ENCODE peak calls at places on chromosome 21, in six cellular contexts. One of them, this sample, is unnamed. For H3K36me3, the result is how much of the 10 kb centered on the place peaks cover.

GRCh38 chr21:35189077-35189863 is 140.2 kb upstream of the RUNX1 start:
- DNase-seq in breast epithelium: no peak
- DNase-seq in Peyer's patch: no peak
- DNase-seq in MM.1S: no peak
- DNase-seq in left ventricle myocardium inferior: no peak
- DNase-seq in IMR-90: peak
- DNase-seq in this sample: no peak

GRCh38 chr21:14947613-14948160 is 117.1 kb downstream of the NRIP1 start:
- DNase-seq in breast epithelium: no peak
- DNase-seq in Peyer's patch: no peak
- DNase-seq in left ventricle myocardium inferior: no peak
- DNase-seq in IMR-90: no peak
- DNase-seq in MM.1S: no peak
- DNase-seq in this sample: no peak

GRCh38 chr21:36985761-36986594 is 19.5 kb upstream of the HLCS start:
- DNase-seq in MM.1S: no peak
- DNase-seq in left ventricle myocardium inferior: no peak
- DNase-seq in IMR-90: no peak
- DNase-seq in Peyer's patch: no peak
- DNase-seq in breast epithelium: no peak
- DNase-seq in this sample: no peak

GRCh38 chr21:15242906-15243305 is 178.1 kb upstream of the NRIP1 start:
- DNase-seq in breast epithelium: no peak
- DNase-seq in MM.1S: no peak
- DNase-seq in Peyer's patch: no peak
- DNase-seq in IMR-90: no peak
- DNase-seq in left ventricle myocardium inferior: no peak
- DNase-seq in this sample: no peak

GRCh38 chr21:16116798-16117197 is 387.0 kb downstream of the USP25 start:
- DNase-seq in breast epithelium: no peak
- DNase-seq in MM.1S: no peak
- DNase-seq in IMR-90: peak
- DNase-seq in Peyer's patch: no peak
- DNase-seq in left ventricle myocardium inferior: no peak
- DNase-seq in this sample: no peak

GRCh38 chr21:36079010-36079649 is 9.3 kb downstream of the CBR1 start:
- DNase-seq in breast epithelium: no peak
- DNase-seq in IMR-90: no peak
- DNase-seq in Peyer's patch: peak
- DNase-seq in MM.1S: peak
- DNase-seq in left ventricle myocardium inferior: no peak
- DNase-seq in this sample: no peak

GRCh38 chr21:41168391-41169257 is 664 bp downstream of the BACE2 start:
- DNase-seq in breast epithelium: peak
- DNase-seq in Peyer's patch: peak
- DNase-seq in MM.1S: peak
- DNase-seq in IMR-90: peak
- DNase-seq in left ventricle myocardium inferior: peak
- DNase-seq in this sample: peak

GRCh38 chr21:37631319-37632117 is 264.9 kb downstream of the DYRK1A start:
- DNase-seq in IMR-90: no peak
- DNase-seq in MM.1S: peak
- DNase-seq in left ventricle myocardium inferior: no peak
- DNase-seq in breast epithelium: peak
- DNase-seq in Peyer's patch: no peak
- DNase-seq in this sample: no peak

GRCh38 chr21:42684109-42684916 is 30.9 kb downstream of the PDE9A start:
- DNase-seq in left ventricle myocardium inferior: no peak
- DNase-seq in IMR-90: no peak
- DNase-seq in Peyer's patch: no peak
- DNase-seq in breast epithelium: no peak
- DNase-seq in MM.1S: no peak
- DNase-seq in this sample: no peak

GRCh38 chr21:42525228-42525604 is 11.6 kb downstream of the SLC37A1 start:
- DNase-seq in IMR-90: peak
- DNase-seq in MM.1S: peak
- DNase-seq in left ventricle myocardium inferior: no peak
- DNase-seq in breast epithelium: no peak
- DNase-seq in Peyer's patch: no peak
- DNase-seq in this sample: no peak

GRCh38 chr21:16279658-16280581 is 550.1 kb downstream of the USP25 start:
- DNase-seq in breast epithelium: no peak
- DNase-seq in left ventricle myocardium inferior: peak
- DNase-seq in IMR-90: peak
- DNase-seq in MM.1S: no peak
- DNase-seq in Peyer's patch: no peak
- DNase-seq in this sample: no peak

GRCh38 chr21:15992171-15992570 is 262.4 kb downstream of the USP25 start:
- DNase-seq in IMR-90: peak
- DNase-seq in breast epithelium: no peak
- DNase-seq in left ventricle myocardium inferior: no peak
- DNase-seq in MM.1S: no peak
- DNase-seq in Peyer's patch: no peak
- DNase-seq in this sample: no peak

GRCh38 chr21:44086636-44087425 is 20.4 kb upstream of the PWP2 start:
- DNase-seq in IMR-90: no peak
- DNase-seq in Peyer's patch: no peak
- DNase-seq in MM.1S: no peak
- DNase-seq in left ventricle myocardium inferior: no peak
- DNase-seq in breast epithelium: no peak
- DNase-seq in this sample: no peak

GRCh38 chr21:15682977-15683376 is 46.8 kb upstream of the USP25 start:
- DNase-seq in IMR-90: peak
- DNase-seq in Peyer's patch: no peak
- DNase-seq in left ventricle myocardium inferior: no peak
- DNase-seq in MM.1S: no peak
- DNase-seq in breast epithelium: no peak
- DNase-seq in this sample: no peak

GRCh38 chr21:17610862-17611261 is 1.8 kb downstream of the BTG3 start:
- DNase-seq in IMR-90: peak
- DNase-seq in left ventricle myocardium inferior: no peak
- DNase-seq in breast epithelium: no peak
- DNase-seq in Peyer's patch: no peak
- DNase-seq in MM.1S: no peak
- DNase-seq in this sample: no peak

GRCh38 chr21:16873581-16873980 is 639.3 kb upstream of the CXADR start:
- DNase-seq in IMR-90: no peak
- DNase-seq in left ventricle myocardium inferior: no peak
- DNase-seq in Peyer's patch: no peak
- DNase-seq in breast epithelium: no peak
- DNase-seq in MM.1S: no peak
- DNase-seq in this sample: no peak

GRCh38 chr21:15850645-15851044 is 120.9 kb downstream of the USP25 start:
- DNase-seq in breast epithelium: no peak
- DNase-seq in MM.1S: no peak
- DNase-seq in IMR-90: peak
- DNase-seq in Peyer's patch: no peak
- DNase-seq in left ventricle myocardium inferior: no peak
- DNase-seq in this sample: no peak

GRCh38 chr21:42400525-42400924 is 3.2 kb upstream of the UBASH3A start:
- DNase-seq in breast epithelium: no peak
- DNase-seq in left ventricle myocardium inferior: no peak
- DNase-seq in IMR-90: peak
- DNase-seq in Peyer's patch: no peak
- DNase-seq in MM.1S: no peak
- DNase-seq in this sample: no peak

GRCh38 chr21:23960769-23961168 is 1646.5 kb downstream of the MRPL39 start:
- DNase-seq in left ventricle myocardium inferior: no peak
- DNase-seq in Peyer's patch: no peak
- DNase-seq in breast epithelium: no peak
- DNase-seq in IMR-90: no peak
- DNase-seq in MM.1S: no peak
- DNase-seq in this sample: no peak

GRCh38 chr21:31299291-31300147 is 44.5 kb downstream of the TIAM1 start:
- DNase-seq in breast epithelium: no peak
- DNase-seq in Peyer's patch: no peak
- DNase-seq in left ventricle myocardium inferior: no peak
- DNase-seq in MM.1S: no peak
- DNase-seq in IMR-90: no peak
- DNase-seq in this sample: no peak

DNA sequence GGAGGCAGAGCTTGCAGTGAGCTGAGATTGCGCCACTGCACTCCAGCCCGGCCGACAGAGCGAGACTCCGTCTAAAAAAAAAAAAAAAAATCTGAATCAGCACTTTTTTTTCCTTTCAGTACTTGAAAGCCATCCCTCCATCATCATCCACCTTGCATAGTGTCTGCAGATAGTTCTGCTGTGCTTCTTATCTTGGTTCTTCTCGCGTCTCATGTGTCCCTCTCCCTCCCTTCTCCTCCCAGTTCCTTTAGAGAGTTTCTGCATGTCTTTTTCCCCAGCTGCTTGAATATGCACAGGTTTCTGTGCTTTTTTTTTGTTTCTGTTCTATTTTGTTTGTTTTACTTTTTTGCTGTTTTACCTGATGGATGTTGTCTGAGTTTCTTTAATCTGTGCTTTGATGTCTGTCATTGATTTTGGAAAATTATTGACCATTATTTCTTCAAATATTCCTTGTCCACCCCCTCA is 3.9 kb upstream of the COL18A1 start:
- DNase-seq in IMR-90: no peak
- DNase-seq in left ventricle myocardium inferior: no peak
- DNase-seq in Peyer's patch: no peak
- DNase-seq in MM.1S: no peak
- DNase-seq in breast epithelium: no peak
- DNase-seq in this sample: no peak
- H3K36me3 ChIP-seq in IMR-90: under half
- H3K36me3 ChIP-seq in left ventricle myocardium inferior: under half
- H3K36me3 ChIP-seq in Peyer's patch: under half
- H3K36me3 ChIP-seq in MM.1S: under half
- H3K36me3 ChIP-seq in breast epithelium: under half
- H3K36me3 ChIP-seq in this sample: under half

DNA sequence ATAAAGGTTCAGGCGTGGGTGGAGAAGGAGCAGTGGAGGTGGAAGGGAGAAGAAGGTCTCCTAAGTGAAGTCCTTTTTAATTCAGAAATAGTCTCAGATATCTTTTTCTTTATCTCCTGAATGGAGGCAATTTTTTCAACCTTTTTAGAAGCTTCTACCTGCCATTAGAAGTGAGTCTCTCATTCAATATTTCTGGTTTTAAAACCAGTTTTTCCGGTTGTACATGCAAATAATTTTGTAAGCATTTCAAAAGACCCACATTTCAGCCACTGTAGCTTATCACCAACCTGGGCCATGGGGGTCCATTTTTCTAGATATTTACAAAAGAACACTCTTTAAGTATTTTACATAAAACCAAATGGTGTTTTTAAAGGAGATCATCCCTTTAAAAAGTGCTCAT is 1280.2 kb downstream of the NCAM2 start:
- DNase-seq in IMR-90: no peak
- DNase-seq in Peyer's patch: no peak
- DNase-seq in breast epithelium: no peak
- DNase-seq in MM.1S: no peak
- DNase-seq in left ventricle myocardium inferior: no peak
- DNase-seq in this sample: no peak
- H3K36me3 ChIP-seq in IMR-90: under half
- H3K36me3 ChIP-seq in Peyer's patch: under half
- H3K36me3 ChIP-seq in breast epithelium: under half
- H3K36me3 ChIP-seq in MM.1S: under half
- H3K36me3 ChIP-seq in left ventricle myocardium inferior: under half
- H3K36me3 ChIP-seq in this sample: under half

DNA sequence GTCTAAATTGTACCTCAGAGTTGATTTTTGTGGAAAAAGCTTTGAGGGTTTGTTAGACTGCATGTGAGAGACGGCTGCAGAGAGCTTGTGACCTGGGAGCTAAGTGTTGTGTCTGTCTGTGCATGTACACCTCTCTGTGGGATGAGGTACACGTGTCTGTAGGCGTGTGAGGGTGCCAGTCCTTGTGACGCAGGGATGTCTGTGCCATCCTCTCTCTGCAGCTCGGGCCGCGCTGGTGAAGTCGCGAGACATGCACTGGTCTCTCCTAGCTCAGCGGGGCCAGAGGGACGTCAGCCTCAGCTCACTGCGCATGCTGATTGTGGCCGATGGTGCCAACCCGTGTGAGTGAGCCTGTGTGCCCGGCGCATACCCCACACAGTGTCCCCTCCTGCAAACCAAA is 66.6 kb downstream of the S100B start:
- DNase-seq in IMR-90: no peak
- DNase-seq in left ventricle myocardium inferior: no peak
- DNase-seq in Peyer's patch: no peak
- DNase-seq in breast epithelium: peak
- DNase-seq in MM.1S: no peak
- DNase-seq in this sample: no peak
- H3K36me3 ChIP-seq in IMR-90: half or more
- H3K36me3 ChIP-seq in left ventricle myocardium inferior: half or more
- H3K36me3 ChIP-seq in Peyer's patch: under half
- H3K36me3 ChIP-seq in breast epithelium: under half
- H3K36me3 ChIP-seq in MM.1S: under half
- H3K36me3 ChIP-seq in this sample: under half

DNA sequence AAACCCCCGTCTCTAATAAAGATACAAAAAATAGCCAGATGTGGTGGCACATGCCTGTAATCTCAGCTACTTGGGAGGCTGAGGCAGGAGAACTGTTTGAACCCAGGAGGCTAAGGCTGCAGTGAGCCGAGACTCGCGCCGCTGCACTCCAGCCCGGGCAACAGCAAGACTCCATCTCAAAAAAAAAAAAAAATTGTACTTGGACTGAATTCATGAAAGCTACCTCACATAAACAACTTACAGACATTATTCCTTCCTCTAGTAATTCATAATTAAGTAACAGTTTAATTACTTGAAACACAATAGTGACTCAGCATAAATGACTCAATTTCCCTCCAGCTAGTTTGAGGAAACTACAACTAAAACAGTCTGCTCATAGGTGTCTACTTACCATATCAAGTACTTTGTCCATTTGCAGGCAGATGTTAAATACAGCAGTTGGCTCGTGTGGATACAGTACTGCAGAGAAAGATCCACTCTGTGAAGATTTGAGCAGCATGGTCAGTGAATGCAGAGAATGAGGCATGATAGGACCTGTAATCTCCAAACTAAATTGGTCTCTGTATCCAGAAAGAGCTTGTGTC is 9.4 kb downstream of the DONSON start:
- DNase-seq in IMR-90: peak
- DNase-seq in breast epithelium: no peak
- DNase-seq in MM.1S: no peak
- DNase-seq in left ventricle myocardium inferior: no peak
- DNase-seq in Peyer's patch: no peak
- DNase-seq in this sample: no peak
- H3K36me3 ChIP-seq in IMR-90: under half
- H3K36me3 ChIP-seq in breast epithelium: under half
- H3K36me3 ChIP-seq in MM.1S: under half
- H3K36me3 ChIP-seq in left ventricle myocardium inferior: under half
- H3K36me3 ChIP-seq in Peyer's patch: under half
- H3K36me3 ChIP-seq in this sample: half or more

GRCh38 chr21:33334191-33334590 is 9.4 kb downstream of the IFNAR1 start:
- DNase-seq in MM.1S: no peak
- DNase-seq in left ventricle myocardium inferior: no peak
- DNase-seq in IMR-90: no peak
- DNase-seq in Peyer's patch: no peak
- DNase-seq in breast epithelium: no peak
- DNase-seq in this sample: no peak
- H3K36me3 ChIP-seq in MM.1S: under half
- H3K36me3 ChIP-seq in left ventricle myocardium inferior: under half
- H3K36me3 ChIP-seq in IMR-90: under half
- H3K36me3 ChIP-seq in Peyer's patch: under half
- H3K36me3 ChIP-seq in breast epithelium: under half
- H3K36me3 ChIP-seq in this sample: under half

GRCh38 chr21:32320726-32321125 is 22.1 kb downstream of the MRAP start:
- DNase-seq in MM.1S: no peak
- DNase-seq in left ventricle myocardium inferior: no peak
- DNase-seq in IMR-90: no peak
- DNase-seq in breast epithelium: no peak
- DNase-seq in Peyer's patch: no peak
- DNase-seq in this sample: no peak
- H3K36me3 ChIP-seq in MM.1S: under half
- H3K36me3 ChIP-seq in left ventricle myocardium inferior: half or more
- H3K36me3 ChIP-seq in IMR-90: half or more
- H3K36me3 ChIP-seq in breast epithelium: under half
- H3K36me3 ChIP-seq in Peyer's patch: under half
- H3K36me3 ChIP-seq in this sample: half or more